ENCODE peak calls at places on chromosomes 3 and 15, in six cellular contexts. E is OCI-LY7, Z is ovary, D is hepatocyte, V is heart right ventricle, W is breast epithelium. P is an unnamed sample.
A peak's percentile ranks its signal among the peaks of the same experiment; 100 is the strongest.

GRCh38 chr3:59908280-59908679 is 858.5 kb upstream of the CFAP20DC start:
- DNase-seq in E (no peak), Z (no peak), D (no peak), V (no peak), W (no peak), P (peak; percentile 45)

GRCh38 chr3:355622-356021 is 159.1 kb downstream of the CHL1 start:
- DNase-seq in E (no peak), Z (no peak), D (no peak), V (no peak), W (no peak), P (no peak)

GRCh38 chr3:43004282-43004681 is 25.2 kb downstream of the GASK1A start:
- DNase-seq in E (no peak), Z (no peak), D (no peak), V (no peak), W (no peak), P (no peak)

GRCh38 chr15:62059818-62060115 is 480 bp downstream of the VPS13C start:
- DNase-seq in E (peak; percentile 80), Z (peak; percentile 58), D (peak; percentile 69), V (peak; percentile 48), W (no peak), P (no peak)

GRCh38 chr3:111662907-111663306 is 67.8 kb upstream of the ZBED2 start:
- DNase-seq in E (no peak), Z (no peak), D (no peak), V (no peak), W (no peak), P (no peak)

GRCh38 chr3:45906681-45907220 is 20.4 kb downstream of the CCR9 start:
- DNase-seq in E (peak; percentile 24), Z (no peak), D (peak; percentile 53), V (no peak), W (no peak), P (peak; percentile 81)

GRCh38 chr15:95409924-95410323 is 920.6 kb upstream of the NR2F2 start:
- DNase-seq in E (no peak), Z (no peak), D (no peak), V (no peak), W (no peak), P (no peak)

GRCh38 chr3:14902719-14903118 is 44.7 kb upstream of the NR2C2 start:
- DNase-seq in E (no peak), Z (peak; percentile 87), D (no peak), V (peak; percentile 66), W (no peak), P (no peak)

DNA sequence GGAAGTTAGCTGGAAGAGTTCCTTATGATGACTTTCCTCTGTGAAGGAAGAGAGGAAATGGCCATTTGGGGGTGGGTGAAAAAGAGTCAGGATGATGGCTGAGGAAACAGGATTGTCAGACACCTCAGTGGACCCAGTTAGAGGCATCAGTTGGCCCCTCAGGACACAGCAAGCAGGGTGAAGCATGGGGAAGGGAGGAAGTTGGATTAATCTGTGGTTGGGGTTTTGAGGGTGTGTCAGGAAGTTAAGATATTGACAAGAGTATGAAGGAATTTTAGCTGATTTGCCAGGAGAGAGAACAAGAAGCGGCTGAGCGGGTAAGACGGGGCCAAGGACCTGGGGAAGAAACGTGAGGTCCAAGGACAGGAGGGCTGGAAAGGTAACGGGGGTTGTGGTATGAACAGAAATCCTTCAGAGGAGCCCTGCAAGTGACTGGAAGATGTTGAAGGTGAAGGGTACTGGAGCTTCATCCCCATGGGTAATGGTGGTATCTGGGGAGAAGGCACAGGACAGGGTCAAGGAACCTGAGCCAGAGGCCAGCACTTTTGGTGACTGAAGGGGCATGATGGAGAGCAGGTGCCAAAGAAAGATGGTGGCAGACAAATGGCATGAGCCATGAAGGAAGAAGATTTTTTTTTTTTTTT is 2.7 kb downstream of the UQCC5 start:
- DNase-seq in E (no peak), Z (no peak), D (no peak), V (no peak), W (no peak), P (no peak)
- H3K4me3 ChIP-seq in E (no peak overlapping the region), Z (no peak overlapping the region), D (no peak overlapping the region), V (peak overlapping the region; percentile 93), W (no peak overlapping the region), P (peak overlapping the region; percentile 84)

GRCh38 chr15:74976159-74976558 is 19.2 kb upstream of the SCAMP5 start:
- DNase-seq in E (no peak), Z (no peak), D (no peak), V (no peak), W (no peak), P (no peak)
- TF ChIP-seq CTCF in E (peak; percentile 59), Z (no peak), D (no peak), V (no peak), W (no peak), P (peak; percentile 50)

GRCh38 chr15:69795601-69796000 is 302.1 kb downstream of the TLE3 start:
- DNase-seq in E (no peak), Z (no peak), D (no peak), V (no peak), W (no peak), P (peak; percentile 24)

GRCh38 chr15:69793783-69794451 is 303.8 kb downstream of the TLE3 start:
- DNase-seq in E (no peak), Z (no peak), D (no peak), V (no peak), W (no peak), P (peak; percentile 12)

GRCh38 chr15:69793436-69793782 is 304.3 kb downstream of the TLE3 start:
- DNase-seq in E (no peak), Z (no peak), D (no peak), V (no peak), W (no peak), P (peak; percentile 31)

GRCh38 chr15:69792823-69793222 is 304.9 kb downstream of the TLE3 start:
- DNase-seq in E (no peak), Z (no peak), D (no peak), V (no peak), W (no peak), P (peak; percentile 21)

DNA sequence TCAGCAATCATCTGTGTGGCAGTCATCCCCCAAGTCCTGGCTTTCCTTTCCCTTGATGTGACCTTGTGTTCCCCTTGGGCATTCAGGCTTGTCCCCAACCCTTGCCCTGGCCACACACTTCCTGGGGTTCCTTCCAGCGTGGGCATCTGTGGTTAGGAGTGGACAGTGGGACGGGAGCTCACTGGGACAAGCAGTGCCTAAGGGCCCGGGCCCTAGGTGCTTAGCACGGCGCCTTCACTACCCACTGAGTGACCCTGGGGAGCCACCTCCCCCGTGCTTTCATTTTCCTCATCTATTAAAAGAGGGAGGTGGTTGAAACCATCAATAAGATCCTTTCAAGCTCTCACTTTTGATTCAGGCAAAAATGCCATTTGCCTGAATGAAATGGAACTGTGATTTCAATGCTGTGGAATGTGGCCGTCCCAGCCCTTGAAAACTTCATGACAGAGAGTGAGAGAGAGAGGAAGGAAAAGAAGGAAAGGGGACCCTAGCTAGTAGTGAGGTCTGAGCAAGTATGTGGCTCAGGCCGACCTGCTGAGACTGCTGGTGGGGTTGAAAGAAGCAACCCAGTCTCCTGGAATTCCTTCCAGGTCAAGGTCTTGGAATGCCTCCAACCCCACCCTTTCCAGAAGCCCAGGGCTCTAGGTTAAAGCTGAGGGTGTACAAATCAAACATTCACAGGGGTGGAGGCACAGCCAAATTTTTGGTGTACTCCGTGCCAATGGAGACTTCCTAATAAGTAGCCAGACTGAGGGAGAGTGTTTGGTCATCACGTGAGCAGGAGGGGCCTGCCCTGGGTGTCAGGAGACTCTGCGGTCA is 302.9 kb downstream of the TLE3 start:
- DNase-seq in E (no peak), Z (peak; percentile 62), D (no peak), V (peak; percentile 23), W (no peak), P (peak; percentile 65)
- H3K27ac ChIP-seq in E (no peak overlapping the region), Z (peak overlapping the region; percentile 16), D (no peak overlapping the region), V (peak overlapping the region; percentile 66), W (peak overlapping the region; percentile 72), P (no peak overlapping the region)

GRCh38 chr3:194984624-194985023 is 286.3 kb downstream of the XXYLT1 start:
- DNase-seq in E (no peak), Z (no peak), D (peak; percentile 43), V (no peak), W (no peak), P (no peak)
- H3K4me3 ChIP-seq in E (no peak overlapping the region), Z (no peak overlapping the region), D (no peak overlapping the region), V (peak overlapping the region; percentile 50), W (peak overlapping the region; percentile 48), P (no peak overlapping the region)

GRCh38 chr15:80475572-80475971 is 71.4 kb downstream of the ARNT2 start:
- DNase-seq in E (no peak), Z (no peak), D (no peak), V (no peak), W (no peak), P (no peak)
- TF ChIP-seq CTCF in E (peak; percentile 61), Z (no peak), D (no peak), V (no peak), W (no peak), P (peak; percentile 69)

GRCh38 chr15:63367390-63367789 is 14.3 kb downstream of the CA12 start:
- DNase-seq in E (no peak), Z (no peak), D (no peak), V (no peak), W (no peak), P (no peak)
- H3K27ac ChIP-seq in E (no peak overlapping the region), Z (no peak overlapping the region), D (peak overlapping the region; percentile 55), V (no peak overlapping the region), W (peak overlapping the region; percentile 86), P (no peak overlapping the region)

DNA sequence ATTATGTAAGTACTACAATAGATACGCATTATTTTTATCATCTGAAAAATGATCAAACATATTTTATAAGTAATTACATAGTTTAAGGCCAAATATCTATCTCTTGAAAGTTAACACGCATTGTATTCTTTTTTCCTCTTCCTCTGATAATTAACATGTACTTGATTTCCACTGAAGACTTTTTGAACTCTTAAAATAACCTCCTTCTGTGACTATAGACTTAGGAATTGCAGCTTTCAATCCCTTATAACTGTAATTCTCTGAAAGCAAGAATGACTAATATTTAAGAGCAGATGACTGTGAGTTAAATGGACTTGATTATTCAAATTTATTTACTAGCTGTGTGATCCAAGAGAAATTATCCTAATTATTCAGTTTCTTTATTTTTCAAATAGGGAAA is 730.6 kb upstream of the NECTIN3 start:
- DNase-seq in E (no peak), Z (no peak), D (no peak), V (no peak), W (no peak), P (no peak)
- H3K4me3 ChIP-seq in E (no peak overlapping the region), Z (no peak overlapping the region), D (no peak overlapping the region), V (no peak overlapping the region), W (no peak overlapping the region), P (no peak overlapping the region)